ENCODE peak calls at places on chromosomes 3 and 15, in seven cellular contexts. Z, R, A, K, P, F and L are unnamed samples.
A peak's percentile ranks its signal among the peaks of the same experiment; 100 is the strongest.

GRCh38 chr3:190346541-190346940 is 24.3 kb upstream of the CLDN1 start:
- DNase-seq in Z (no peak), R (no peak), A (no peak), K (peak; percentile 10), P (no peak), F (no peak), L (peak; percentile 75)

GRCh38 chr3:37986479-37987314 is 3.9 kb upstream of the VILL start:
- DNase-seq in Z (no peak), R (no peak), A (no peak), K (no peak), P (no peak), F (no peak), L (no peak)

GRCh38 chr15:92614791-92615785 is 40.5 kb downstream of the FAM174B start:
- DNase-seq in Z (no peak), R (no peak), A (no peak), K (no peak), P (no peak), F (no peak), L (no peak)

GRCh38 chr15:42608110-42608531 is 32.7 kb downstream of the STARD9 start:
- DNase-seq in Z (no peak), R (no peak), A (no peak), K (peak; percentile 64), P (peak; percentile 21), F (peak; percentile 27), L (peak; percentile 88)

GRCh38 chr15:48005921-48006541 is 114.8 kb upstream of the SLC24A5 start:
- DNase-seq in Z (peak; percentile 41), R (peak; percentile 64), A (peak; percentile 27), K (peak; percentile 25), P (no peak), F (no peak), L (no peak)

GRCh38 chr3:94822298-94822697 is 759.4 kb downstream of the NSUN3 start:
- DNase-seq in Z (no peak), R (no peak), A (no peak), K (no peak), P (no peak), F (no peak), L (no peak)

GRCh38 chr3:71606582-71606981 is 23.1 kb upstream of the FOXP1 start:
- DNase-seq in Z (no peak), R (no peak), A (no peak), K (no peak), P (no peak), F (no peak), L (no peak)

GRCh38 chr15:70226337-70226980 is 128.7 kb upstream of the TLE3 start:
- DNase-seq in Z (no peak), R (no peak), A (no peak), K (no peak), P (no peak), F (no peak), L (no peak)

GRCh38 chr15:85906028-85906427 is 111.3 kb upstream of the KLHL25 start:
- DNase-seq in Z (no peak), R (no peak), A (no peak), K (no peak), P (no peak), F (no peak), L (no peak)

GRCh38 chr3:63395960-63396359 is 117.9 kb downstream of the SYNPR start:
- DNase-seq in Z (no peak), R (no peak), A (no peak), K (no peak), P (no peak), F (no peak), L (no peak)

GRCh38 chr3:112629425-112629824 is 11.5 kb downstream of the CCDC80 start:
- DNase-seq in Z (no peak), R (no peak), A (no peak), K (peak; percentile 79), P (peak; percentile 50), F (no peak), L (peak; percentile 56)

GRCh38 chr3:123831420-123831819 is 52.7 kb downstream of the MYLK start:
- DNase-seq in Z (no peak), R (no peak), A (no peak), K (no peak), P (no peak), F (no peak), L (no peak)

GRCh38 chr3:51799879-51800757 is 21.1 kb upstream of the IQCF6 start:
- DNase-seq in Z (peak; percentile 43), R (peak; percentile 79), A (no peak), K (peak; percentile 66), P (peak; percentile 33), F (peak; percentile 30), L (peak; percentile 26)